ENCODE peak calls at places on chromosomes 12 and 14, in eight cellular contexts. Z is activated gamma-delta T cell treated with anti-CD3 and anti-CD28 coated beads, Interleukin-2, amount 50 U/mL, for 16 hours; T is NCI-H460; A is iPS-NIHi11; J is AG09309; F is stimulated activated CD8-positive, alpha-beta memory T cell treated with anti-CD3 and anti-CD28 coated beads, Interleukin-4, amount 100 ng/mL, for 1 hour; D is NCI-H1048; K is kidney glomerular epithelial cell. B is an unnamed sample.

GRCh38 chr12:124537525-124538193 is 29.8 kb downstream of the NCOR2 start:
- DNase-seq in K (no peak), F (no peak), D (no peak), Z (no peak), A (no peak), T (no peak), J (no peak), B (no peak)

GRCh38 chr12:125528300-125528699 is 463.1 kb downstream of the AACS start:
- DNase-seq in F (no peak), J (no peak), K (no peak), D (no peak), Z (no peak), T (no peak), A (peak; percentile 7), B (peak; percentile 17)

GRCh38 chr14:51121096-51121495 is 26.2 kb upstream of the TRIM9 start:
- DNase-seq in A (no peak), Z (no peak), F (no peak), K (no peak), D (no peak), T (no peak), J (no peak), B (no peak)

GRCh38 chr12:124675881-124676688 is 108.7 kb upstream of the NCOR2 start:
- DNase-seq in Z (no peak), D (no peak), F (no peak), A (no peak), J (no peak), T (no peak), K (peak; percentile 21), B (no peak)

GRCh38 chr14:101810897-101811620 is 49.5 kb downstream of the PPP2R5C start:
- DNase-seq in J (no peak), K (no peak), F (no peak), D (no peak), T (no peak), A (no peak), Z (no peak), B (no peak)

GRCh38 chr12:123762715-123763052 is 583 bp downstream of the DNAH10 start:
- DNase-seq in D (no peak), F (no peak), K (no peak), J (no peak), A (no peak), Z (no peak), T (no peak), B (no peak)

GRCh38 chr12:12272869-12273268 is 6.0 kb upstream of the LRP6 start:
- DNase-seq in T (no peak), K (peak; percentile 90), Z (no peak), F (no peak), A (peak; percentile 34), J (no peak), D (no peak), B (no peak)

GRCh38 chr12:116382456-116382902 is 105.0 kb upstream of the MED13L start:
- DNase-seq in D (no peak), J (no peak), T (no peak), Z (no peak), A (no peak), F (no peak), K (peak; percentile 73), B (peak; percentile 76)

GRCh38 chr14:105204206-105204930 is 23.3 kb upstream of the NUDT14 start:
- DNase-seq in J (no peak), T (no peak), D (no peak), Z (no peak), F (no peak), A (no peak), K (no peak), B (no peak)

B was measured in endodermal cell.